ENCODE peak calls at places on chromosomes 16 and 17, in eight cellular contexts. H is AG09309; L is nephron progenitor cell; C is CD4-positive, alpha-beta T cell; M is sigmoid colon; Q is stomach; R is activated CD8-positive, alpha-beta T cell treated with anti-CD3 and anti-CD28 coated beads for 36 hours; F is left ventricle myocardium inferior. B is an unnamed sample.

GRCh38 chr16:3022697-3023414 is 886 bp downstream of the HCFC1R1 start:
- DNase-seq in L (no peak), R (peak; percentile 52), H (no peak), Q (no peak), C (no peak), M (no peak), F (no peak), B (no peak)

GRCh38 chr16:17034477-17035252 is 436.1 kb downstream of the XYLT1 start:
- DNase-seq in R (no peak), C (no peak), M (no peak), Q (no peak), F (no peak), H (no peak), L (no peak), B (no peak)

GRCh38 chr16:21685034-21685455 is 21.3 kb downstream of the OTOA start:
- DNase-seq in C (no peak), L (peak; percentile 78), H (no peak), F (no peak), R (no peak), M (no peak), Q (no peak), B (no peak)

GRCh38 chr17:28174352-28175046 is 132.0 kb downstream of the NLK start:
- DNase-seq in C (no peak), Q (no peak), R (peak; percentile 74), M (no peak), L (no peak), F (no peak), H (no peak), B (peak; percentile 36)

GRCh38 chr17:48429638-48430586 is at the start of gene SKAP1:
- DNase-seq in M (no peak), Q (peak; percentile 49), F (no peak), L (peak; percentile 56), R (peak; percentile 65), H (no peak), C (peak; percentile 61), B (peak; percentile 82)

GRCh38 chr17:57987582-57988300 is at the start of gene VEZF1:
- DNase-seq in M (peak; percentile 90), Q (peak; percentile 78), C (peak; percentile 78), H (no peak), R (peak; percentile 81), F (peak; percentile 82), L (peak; percentile 87), B (peak; percentile 87)

GRCh38 chr17:40399185-40399584 is 18.5 kb downstream of the TOP2A start:
- DNase-seq in R (no peak), M (no peak), H (peak; percentile 32), F (no peak), Q (no peak), L (no peak), C (no peak), B (no peak)

GRCh38 chr17:19347323-19348080 is 15.0 kb downstream of the B9D1 start:
- DNase-seq in L (no peak), Q (no peak), M (peak; percentile 65), F (no peak), C (no peak), R (no peak), H (no peak), B (no peak)

GRCh38 chr16:31401436-31401835 is 8.3 kb downstream of the ITGAD start:
- DNase-seq in R (no peak), F (no peak), C (no peak), M (no peak), L (no peak), H (no peak), Q (no peak), B (no peak)

GRCh38 chr17:75645889-75646625 is 12.8 kb downstream of the SMIM5 start:
- DNase-seq in F (no peak), H (no peak), L (no peak), C (no peak), Q (peak; percentile 94), R (peak; percentile 36), M (peak; percentile 64), B (peak; percentile 78)

GRCh38 chr16:424623-425081 is 797 bp upstream of the RAB11FIP3 start:
- DNase-seq in H (no peak), L (peak; percentile 22), R (no peak), Q (peak; percentile 40), F (peak; percentile 55), C (no peak), M (peak; percentile 83), B (no peak)

GRCh38 chr17:1941241-1942065 is 83.7 kb downstream of the RTN4RL1 start:
- DNase-seq in H (no peak), M (no peak), Q (no peak), R (no peak), L (no peak), F (no peak), C (no peak), B (peak; percentile 43)

GRCh38 chr16:1794908-1795666 is 1.6 kb upstream of the IGFALS start:
- DNase-seq in R (no peak), H (no peak), Q (no peak), L (no peak), M (no peak), C (no peak), F (no peak), B (no peak)

GRCh38 chr17:79956853-79957252 is 78.8 kb downstream of the TBC1D16 start:
- DNase-seq in F (peak; percentile 11), H (no peak), C (no peak), Q (no peak), R (no peak), L (no peak), M (peak; percentile 46), B (no peak)

GRCh38 chr17:42676424-42677011 is at the start of gene PLEKHH3:
- DNase-seq in M (no peak), L (no peak), R (no peak), H (no peak), Q (no peak), C (no peak), F (no peak), B (no peak)
- TF ChIP-seq CTCF in M (no peak), L (no peak), R (no peak), H (no peak), Q (no peak), C (no peak), F (peak; percentile 49), B (no peak)

GRCh38 chr16:85385463-85386331 is 227.4 kb upstream of the GSE1 start:
- DNase-seq in F (peak; percentile 10), C (no peak), R (no peak), M (peak; percentile 69), H (no peak), L (peak; percentile 79), Q (no peak), B (no peak)
- TF ChIP-seq CTCF in F (no peak), C (no peak), R (no peak), M (no peak), H (no peak), L (no peak), Q (no peak), B (no peak)

GRCh38 chr17:77649717-77650211 is 308.7 kb upstream of the TNRC6C start:
- DNase-seq in Q (no peak), M (peak; percentile 18), C (no peak), H (peak; percentile 47), R (peak; percentile 55), F (no peak), L (no peak), B (no peak)
- TF ChIP-seq CTCF in Q (no peak), M (no peak), C (no peak), H (peak; percentile 25), R (no peak), F (no peak), L (no peak), B (no peak)

GRCh38 chr17:45756266-45756989 is 27.7 kb upstream of the CRHR1 start:
- DNase-seq in M (no peak), R (no peak), L (no peak), H (no peak), Q (no peak), F (no peak), C (no peak), B (no peak)

GRCh38 chr17:45757431-45758218 is 26.5 kb upstream of the CRHR1 start:
- DNase-seq in M (no peak), R (no peak), Q (no peak), L (no peak), C (no peak), F (no peak), H (no peak), B (no peak)

GRCh38 chr17:45753645-45754225 is 30.4 kb upstream of the CRHR1 start:
- DNase-seq in H (no peak), L (no peak), Q (no peak), C (no peak), M (peak; percentile 38), R (no peak), F (no peak), B (no peak)

GRCh38 chr17:45752246-45752645 is 31.9 kb upstream of the CRHR1 start:
- DNase-seq in F (no peak), Q (no peak), R (no peak), L (no peak), C (no peak), H (no peak), M (peak; percentile 25), B (no peak)

DNA sequence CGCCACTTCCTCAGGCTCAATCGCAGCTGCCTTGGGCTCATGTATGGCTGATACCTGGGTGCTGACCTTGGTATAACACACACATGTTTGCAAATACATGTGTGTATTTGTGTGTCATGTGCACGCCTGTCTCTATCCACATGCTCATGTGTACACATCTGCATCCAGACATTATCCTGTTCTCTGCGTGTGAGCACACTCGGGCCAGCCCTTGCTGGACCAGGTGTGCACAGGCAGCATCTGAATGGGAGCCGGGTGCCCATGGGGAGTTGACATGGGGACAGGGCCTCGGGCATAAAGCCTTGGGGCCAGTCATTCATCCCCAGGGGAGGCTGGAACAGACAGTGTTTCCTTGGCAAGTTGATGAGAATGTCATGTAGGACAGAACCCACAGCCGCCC is 29.1 kb upstream of the CRHR1 start:
- DNase-seq in L (no peak), F (no peak), Q (no peak), R (no peak), M (peak; percentile 38), C (no peak), H (no peak), B (no peak)
- TF ChIP-seq CTCF in L (no peak), F (no peak), Q (no peak), R (no peak), M (no peak), C (no peak), H (no peak), B (no peak)

DNA sequence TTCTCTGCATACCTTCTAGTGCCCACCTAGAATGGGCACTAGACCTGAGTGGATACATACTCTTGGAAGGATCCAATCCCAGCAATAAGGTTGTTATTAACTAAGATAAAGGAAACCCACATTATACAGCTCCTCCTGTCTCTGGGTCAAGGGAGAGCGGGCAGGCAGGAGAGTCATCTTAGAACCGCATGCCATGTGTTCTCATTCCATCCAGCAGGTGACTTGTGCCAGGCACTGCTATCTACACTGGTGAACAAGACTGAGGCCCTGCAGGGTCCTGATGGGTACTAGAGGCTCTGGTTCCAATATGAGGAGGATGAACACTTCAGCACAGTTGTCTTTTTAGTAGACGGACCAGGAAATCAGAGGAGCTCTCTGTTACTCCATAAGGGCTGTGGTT is 5.9 kb upstream of the CD300H start:
- DNase-seq in F (no peak), R (no peak), C (no peak), Q (no peak), H (no peak), M (no peak), L (no peak), B (no peak)
- TF ChIP-seq CTCF in F (no peak), R (no peak), C (no peak), Q (no peak), H (no peak), M (no peak), L (no peak), B (no peak)

GRCh38 chr16:83418565-83418964 is 389.2 kb upstream of the HSBP1 start:
- DNase-seq in H (no peak), C (no peak), Q (no peak), M (no peak), F (no peak), R (no peak), L (no peak), B (no peak)
- TF ChIP-seq CTCF in H (no peak), C (no peak), Q (no peak), M (no peak), F (no peak), R (no peak), L (no peak), B (no peak)

GRCh38 chr16:5502467-5502869 is 404.9 kb upstream of the EEF2KMT start:
- DNase-seq in M (no peak), L (peak; percentile 53), Q (no peak), H (no peak), F (no peak), C (no peak), R (peak; percentile 10), B (peak; percentile 27)
- TF ChIP-seq CTCF in M (no peak), L (peak; percentile 66), Q (peak; percentile 18), H (no peak), F (peak; percentile 49), C (no peak), R (peak; percentile 42), B (no peak)